ENCODE peak calls at places on chromosomes 13 and 19, in five cellular contexts. G is progenitor cell of endocrine pancreas, F is left ventricle myocardium inferior, U is PC-3, K is GM12865. I is an unnamed sample.

GRCh38 chr19:40445945-40446784 is 2.0 kb upstream of the SERTAD3 start:
- DNase-seq in G (no peak), F (no peak), U (peak), K (no peak), I (peak)

GRCh38 chr13:72839831-72840426 is 58.0 kb downstream of the PIBF1 start:
- DNase-seq in G (peak), F (peak), U (peak), K (peak), I (peak)

GRCh38 chr19:44807652-44808462 is 1.0 kb upstream of the BCAM start:
- DNase-seq in G (peak), F (no peak), U (peak), K (no peak), I (peak)

GRCh38 chr19:35254341-35255297 is 5.8 kb downstream of the LSR start:
- DNase-seq in G (no peak), F (no peak), U (no peak), K (no peak), I (no peak)

GRCh38 chr19:35253316-35254286 is 4.8 kb downstream of the LSR start:
- DNase-seq in G (no peak), F (no peak), U (no peak), K (no peak), I (no peak)

GRCh38 chr13:110396913-110397379 is 89.9 kb downstream of the COL4A2 start:
- DNase-seq in G (no peak), F (peak), U (peak), K (no peak), I (peak)

GRCh38 chr19:7505682-7506384 is 10.1 kb upstream of the ZNF358 start:
- DNase-seq in G (no peak), F (no peak), U (no peak), K (peak), I (no peak)

GRCh38 chr19:39223703-39224279 is 19.7 kb upstream of the SYCN start:
- DNase-seq in G (no peak), F (no peak), U (peak), K (no peak), I (peak)

GRCh38 chr13:27006519-27007161 is 165.0 kb downstream of the USP12 start:
- DNase-seq in G (peak), F (no peak), U (peak), K (no peak), I (peak)

GRCh38 chr19:14433454-14434156 is 499 bp downstream of the PKN1 start:
- DNase-seq in G (no peak), F (no peak), U (peak), K (no peak), I (peak)

GRCh38 chr13:25770601-25771000 is 281.2 kb downstream of the SHISA2 start:
- DNase-seq in G (no peak), F (no peak), U (no peak), K (no peak), I (no peak)

GRCh38 chr13:76533251-76533650 is 353.0 kb downstream of the KCTD12 start:
- DNase-seq in G (no peak), F (no peak), U (peak), K (no peak), I (peak)

GRCh38 chr19:17977073-17977472 is 10.2 kb downstream of the KCNN1 start:
- DNase-seq in G (no peak), F (no peak), U (no peak), K (no peak), I (no peak)

GRCh38 chr19:38773469-38774177 is at the start of gene LGALS7:
- DNase-seq in G (no peak), F (no peak), U (no peak), K (no peak), I (no peak)

GRCh38 chr13:97512732-97513131 is 78.8 kb downstream of the RAP2A start:
- DNase-seq in G (no peak), F (no peak), U (no peak), K (no peak), I (no peak)

GRCh38 chr13:30341815-30342570 is 34.6 kb upstream of the KATNAL1 start:
- DNase-seq in G (no peak), F (peak), U (peak), K (no peak), I (peak)

GRCh38 chr19:11482384-11483050 is 1.7 kb upstream of the ELAVL3 start:
- DNase-seq in G (peak), F (peak), U (peak), K (peak), I (peak)

GRCh38 chr13:96581741-96582140 is 412.5 kb downstream of the OXGR1 start:
- DNase-seq in G (no peak), F (no peak), U (no peak), K (no peak), I (peak)

GRCh38 chr13:60338754-60339153 is 58.3 kb upstream of the TDRD3 start:
- DNase-seq in G (no peak), F (no peak), U (no peak), K (no peak), I (no peak)

GRCh38 chr13:60334310-60334709 is 62.7 kb upstream of the TDRD3 start:
- DNase-seq in G (no peak), F (no peak), U (no peak), K (no peak), I (no peak)

GRCh38 chr13:60332682-60333081 is 64.3 kb upstream of the TDRD3 start:
- DNase-seq in G (no peak), F (no peak), U (no peak), K (no peak), I (no peak)

GRCh38 chr13:60331249-60332012 is 65.6 kb upstream of the TDRD3 start:
- DNase-seq in G (no peak), F (no peak), U (no peak), K (no peak), I (no peak)

GRCh38 chr13:60335531-60335930 is 61.5 kb upstream of the TDRD3 start:
- DNase-seq in G (no peak), F (no peak), U (peak), K (no peak), I (peak)
- TF ChIP-seq CTCF in G (peak), F (peak), U (peak), K (peak), I (peak)

DNA sequence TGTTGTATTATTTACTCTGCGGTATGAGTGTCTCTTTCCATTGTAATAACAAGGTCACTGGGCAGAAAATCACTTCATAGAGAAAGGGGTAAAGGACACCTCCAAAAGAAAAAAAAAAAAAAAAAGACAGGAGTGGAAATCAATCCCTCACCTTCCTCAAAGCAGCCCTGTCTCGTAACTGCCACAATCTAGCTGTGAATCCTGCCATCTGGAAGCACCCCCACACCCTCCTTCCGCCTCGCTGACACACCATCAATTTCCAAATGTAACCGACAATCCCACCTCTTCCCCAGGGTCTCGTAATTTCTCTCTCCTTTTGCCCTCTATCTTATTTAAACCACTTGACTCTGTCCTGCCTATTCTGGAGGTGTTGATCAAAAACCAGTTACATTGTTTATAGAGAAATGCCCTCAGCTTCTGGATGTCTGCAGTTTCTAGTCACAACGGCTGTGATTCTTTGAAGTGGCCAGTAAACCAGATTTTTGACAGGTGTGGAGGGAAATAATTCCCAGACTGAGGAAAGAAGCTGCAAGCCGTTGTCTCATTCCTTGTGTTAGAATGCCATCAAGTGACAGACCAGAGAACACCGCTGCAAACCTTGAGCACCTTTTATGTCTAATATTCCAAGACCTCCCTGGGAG is 9.1 kb upstream of the POP4 start:
- DNase-seq in G (no peak), F (no peak), U (peak), K (no peak), I (peak)
- TF ChIP-seq CTCF in G (peak), F (peak), U (peak), K (peak), I (peak)

DNA sequence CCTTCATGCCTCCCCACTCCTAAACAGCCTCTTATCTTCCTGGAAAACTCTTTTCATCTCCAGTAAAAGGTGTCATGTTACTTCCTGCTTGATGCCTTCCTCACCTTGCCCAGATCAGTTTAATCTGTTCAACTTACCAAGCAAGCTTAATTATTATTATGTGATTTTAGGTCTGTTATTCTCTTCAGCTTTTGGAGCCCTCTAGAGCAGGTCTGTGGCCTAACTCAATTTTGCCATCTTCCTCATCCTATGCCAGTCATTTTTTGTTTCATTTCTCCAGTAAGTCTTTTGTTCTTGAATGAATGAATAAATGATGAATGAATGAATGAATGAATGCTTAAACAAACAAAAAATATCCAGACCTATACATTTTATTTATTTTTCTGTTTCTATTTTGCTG is 528.3 kb downstream of the DCT start:
- DNase-seq in G (no peak), F (no peak), U (peak), K (no peak), I (no peak)
- TF ChIP-seq CTCF in G (no peak), F (peak), U (peak), K (no peak), I (no peak)

DNA sequence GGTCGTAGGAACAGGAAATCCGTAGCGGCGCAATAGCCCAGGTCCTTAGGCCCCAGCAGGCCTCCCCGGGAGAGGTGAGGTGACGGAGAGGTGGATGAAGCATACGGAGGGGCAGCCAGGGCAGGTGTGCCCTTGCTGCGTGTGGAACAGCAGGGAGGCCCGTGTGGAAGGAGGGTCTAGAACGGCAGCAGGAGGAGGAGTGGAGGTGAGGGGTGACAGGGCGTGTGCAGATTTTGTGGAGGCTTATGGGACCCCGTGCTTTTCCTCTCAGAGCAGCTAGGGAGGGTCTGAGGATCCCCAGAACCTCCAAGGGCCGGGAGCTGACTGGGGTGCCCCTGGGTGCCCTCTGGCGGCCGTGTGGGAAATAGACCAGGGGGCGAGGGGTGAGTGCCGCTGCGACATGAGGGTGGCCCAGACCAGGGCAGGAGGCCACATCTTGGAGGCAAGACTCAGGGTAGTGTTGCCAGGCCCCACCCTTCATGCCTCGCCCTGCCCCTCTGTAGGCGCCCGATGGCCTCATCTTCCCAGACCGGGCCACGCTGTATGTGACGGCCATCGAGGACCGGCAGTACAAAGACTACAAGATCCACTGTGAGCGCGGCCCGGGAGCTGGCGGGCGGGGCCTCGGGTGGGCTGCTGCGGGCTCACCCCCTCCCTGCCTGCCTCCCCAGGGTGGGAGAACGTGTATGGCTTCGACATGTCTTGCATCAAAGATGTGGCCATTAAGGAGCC is 5.0 kb upstream of the ADM5 start:
- DNase-seq in G (no peak), F (no peak), U (peak), K (peak), I (no peak)
- TF ChIP-seq CTCF in G (peak), F (peak), U (peak), K (peak), I (peak)

DNA sequence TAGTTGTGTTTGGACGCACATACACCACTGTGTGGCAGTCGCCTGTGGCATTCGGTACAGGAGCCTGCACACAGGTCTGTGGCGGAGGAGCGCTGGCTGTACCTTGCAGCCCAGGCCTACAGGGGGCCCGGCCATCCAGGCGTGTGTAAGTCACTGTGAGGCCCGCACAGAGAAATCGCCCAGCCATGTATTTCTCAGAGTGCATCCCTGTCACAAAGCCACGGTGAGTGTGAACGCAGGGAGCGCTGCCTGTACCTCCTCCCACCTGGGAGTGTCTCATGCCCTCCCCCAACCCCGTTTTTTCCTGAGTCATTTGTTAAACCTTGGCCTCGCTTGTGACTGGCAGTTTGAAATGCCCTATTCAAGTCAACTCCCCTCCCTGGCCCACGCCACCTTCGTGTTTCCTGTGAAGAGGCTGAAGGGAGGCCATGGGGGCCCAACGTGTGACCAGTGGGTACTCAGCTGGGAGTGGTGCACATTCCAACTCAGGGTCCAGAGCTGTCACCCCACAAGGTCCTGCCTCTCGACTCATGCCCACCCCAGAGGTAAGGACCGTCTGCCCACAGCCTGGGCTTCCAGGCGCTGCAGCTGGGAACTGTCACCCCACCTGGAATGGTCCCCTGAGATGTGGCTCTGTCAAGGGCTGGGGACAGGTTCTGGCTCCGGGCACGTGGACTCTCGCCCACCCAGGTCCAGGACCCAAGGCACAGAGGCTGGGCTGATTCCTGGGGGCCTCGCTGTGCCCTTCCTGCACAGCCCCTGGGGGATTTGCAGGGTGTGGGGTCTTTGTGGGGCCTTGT is 11.6 kb upstream of the RASA3 start:
- DNase-seq in G (no peak), F (no peak), U (no peak), K (peak), I (no peak)
- TF ChIP-seq CTCF in G (peak), F (no peak), U (peak), K (peak), I (no peak)